ENCODE peak calls at places on chromosome 18, in six cellular contexts. I is AG04450; N is brain microvascular endothelial cell; E is H7; G is naive thymus-derived CD4-positive, alpha-beta T cell; R is lung. L is an unnamed sample.

GRCh38 chr18:55064760-55065159 is 105.5 kb upstream of the CCDC68 start:
- DNase-seq in I (no peak), N (no peak), E (no peak), G (no peak), R (no peak), L (no peak)

GRCh38 chr18:11118051-11118450 is 31.3 kb downstream of the PIEZO2 start:
- DNase-seq in I (no peak), N (no peak), E (no peak), G (no peak), R (no peak), L (no peak)

GRCh38 chr18:25067291-25068050 is 284.5 kb downstream of the ZNF521 start:
- DNase-seq in I (no peak), N (no peak), E (no peak), G (no peak), R (no peak), L (no peak)

GRCh38 chr18:70296781-70297180 is 7.9 kb downstream of the SOCS6 start:
- DNase-seq in I (no peak), N (no peak), E (no peak), G (no peak), R (no peak), L (no peak)

GRCh38 chr18:58315739-58316215 is 271.8 kb downstream of the NEDD4L start:
- DNase-seq in I (no peak), N (no peak), E (no peak), G (no peak), R (no peak), L (no peak)

GRCh38 chr18:7514796-7515440 is 52.2 kb upstream of the PTPRM start:
- DNase-seq in I (no peak), N (no peak), E (no peak), G (no peak), R (no peak), L (no peak)

GRCh38 chr18:78717051-78717765 is 262.4 kb upstream of the SALL3 start:
- DNase-seq in I (no peak), N (no peak), E (no peak), G (no peak), R (no peak), L (no peak)

GRCh38 chr18:67362906-67363305 is 153.6 kb downstream of the DSEL start:
- DNase-seq in I (no peak), N (no peak), E (no peak), G (no peak), R (no peak), L (no peak)

GRCh38 chr18:75324211-75324610 is 103.3 kb downstream of the SMIM21 start:
- DNase-seq in I (no peak), N (no peak), E (no peak), G (no peak), R (no peak), L (no peak)

GRCh38 chr18:77208969-77209368 is 40.7 kb upstream of the GALR1 start:
- DNase-seq in I (no peak), N (peak; percentile 82), E (no peak), G (peak; percentile 42), R (peak; percentile 41), L (no peak)

GRCh38 chr18:50034029-50034428 is 160.9 kb downstream of the MYO5B start:
- DNase-seq in I (no peak), N (no peak), E (no peak), G (no peak), R (no peak), L (no peak)

GRCh38 chr18:79693561-79694205 is 14.1 kb downstream of the CTDP1 start:
- DNase-seq in I (no peak), N (no peak), E (peak; percentile 91), G (no peak), R (no peak), L (no peak)

GRCh38 chr18:33210575-33211189 is 229.8 kb downstream of the CCDC178 start:
- DNase-seq in I (no peak), N (peak; percentile 20), E (peak; percentile 4), G (no peak), R (no peak), L (no peak)

GRCh38 chr18:55124078-55124477 is 164.8 kb upstream of the CCDC68 start:
- DNase-seq in I (no peak), N (peak; percentile 91), E (no peak), G (no peak), R (no peak), L (no peak)

GRCh38 chr18:42883177-42883576 is 232.3 kb downstream of the RIT2 start:
- DNase-seq in I (no peak), N (no peak), E (no peak), G (no peak), R (no peak), L (no peak)

GRCh38 chr18:61322265-61322873 is 10.9 kb upstream of the CDH20 start:
- DNase-seq in I (peak; percentile 8), N (peak; percentile 64), E (peak; percentile 78), G (no peak), R (no peak), L (no peak)

GRCh38 chr18:76687271-76688006 is 134.9 kb upstream of the ZNF236 start:
- DNase-seq in I (no peak), N (peak; percentile 26), E (peak; percentile 76), G (no peak), R (no peak), L (no peak)

GRCh38 chr18:64692826-64693225 is 543.9 kb upstream of the LINC00305 start:
- DNase-seq in I (no peak), N (no peak), E (no peak), G (no peak), R (no peak), L (no peak)

GRCh38 chr18:56402872-56403516 is 235.4 kb downstream of the TXNL1 start:
- DNase-seq in I (peak; percentile 59), N (peak; percentile 52), E (no peak), G (no peak), R (no peak), L (peak; percentile 75)
- H3K4me3 ChIP-seq in I (no peak overlapping the region), N (no peak overlapping the region), E (no peak overlapping the region), G (no peak overlapping the region), R (no peak overlapping the region), L (no peak overlapping the region)

DNA sequence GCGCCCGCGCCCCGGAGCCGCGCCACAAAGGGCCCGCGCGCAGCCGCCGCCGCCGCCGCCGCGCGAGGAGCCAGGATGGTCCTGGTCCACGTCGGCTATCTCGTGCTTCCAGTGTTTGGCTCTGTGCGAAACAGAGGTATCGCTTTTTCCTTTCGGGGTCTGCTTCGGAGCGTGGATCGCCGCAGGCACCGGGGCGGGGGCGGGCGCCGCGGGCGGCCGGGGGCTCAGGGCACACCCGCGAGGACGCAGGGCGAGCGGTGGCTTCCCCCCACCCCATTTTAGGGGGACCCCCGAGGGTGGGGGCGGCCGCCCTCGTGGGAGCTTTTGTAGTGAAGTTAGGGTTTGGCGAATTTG is 230.0 kb downstream of the HAUS1 start:
- DNase-seq in I (no peak), N (no peak), E (no peak), G (no peak), R (no peak), L (no peak)
- H3K4me3 ChIP-seq in I (peak overlapping the region; percentile 38), N (peak overlapping the region; percentile 48), E (peak overlapping the region; percentile 57), G (no peak overlapping the region), R (peak overlapping the region; percentile 45), L (peak overlapping the region; percentile 30)

GRCh38 chr18:35580748-35581534 is 599 bp upstream of the GALNT1 start:
- DNase-seq in I (peak; percentile 7), N (peak; percentile 19), E (peak; percentile 86), G (peak; percentile 68), R (peak; percentile 42), L (no peak)

GRCh38 chr18:35585608-35586007 is 4.1 kb downstream of the GALNT1 start:
- DNase-seq in I (no peak), N (no peak), E (no peak), G (no peak), R (no peak), L (no peak)

GRCh38 chr18:35582310-35582682 is 756 bp downstream of the GALNT1 start:
- DNase-seq in I (no peak), N (no peak), E (peak; percentile 15), G (no peak), R (no peak), L (no peak)

GRCh38 chr18:35581555-35582309 is at the start of gene GALNT1:
- DNase-seq in I (no peak), N (no peak), E (peak; percentile 84), G (peak; percentile 24), R (no peak), L (no peak)

DNA sequence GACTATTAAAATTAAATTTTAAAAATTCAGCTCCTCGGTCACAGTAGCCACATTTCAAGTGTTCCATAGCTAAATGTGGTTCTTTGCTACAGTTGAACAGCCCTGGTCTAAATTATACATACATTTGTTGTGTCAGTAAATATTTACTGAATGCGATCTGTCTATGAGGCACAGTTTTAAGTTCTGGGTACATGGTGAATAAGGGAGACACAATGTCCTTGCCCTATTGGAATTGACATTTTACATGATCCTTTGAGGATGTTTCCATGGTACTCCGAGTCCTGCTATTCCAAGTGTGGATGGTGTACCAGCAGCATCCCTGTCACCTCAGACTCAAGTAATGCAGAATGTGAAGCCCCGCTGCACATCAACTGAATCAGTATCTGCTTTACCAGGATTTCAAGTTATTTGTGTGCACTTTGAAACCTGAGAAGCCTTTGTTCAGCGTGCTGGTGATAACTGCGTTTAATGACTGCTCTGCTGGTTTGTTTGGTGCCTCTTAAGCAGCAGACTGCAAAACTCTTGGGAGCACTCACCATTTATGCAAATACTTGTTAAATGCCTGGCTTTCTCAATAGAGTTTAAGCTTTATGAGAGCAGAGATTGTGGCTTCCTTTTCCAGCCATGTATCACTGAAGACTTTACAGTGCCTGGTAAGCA is 1.5 kb downstream of the GALNT1 start:
- DNase-seq in I (no peak), N (peak; percentile 59), E (no peak), G (peak; percentile 3), R (no peak), L (no peak)
- H3K4me3 ChIP-seq in I (peak overlapping the region; percentile 74), N (peak overlapping the region; percentile 78), E (no peak overlapping the region), G (peak overlapping the region; percentile 58), R (no peak overlapping the region), L (peak overlapping the region; percentile 72)

GRCh38 chr18:51192026-51192425 is 5.5 kb downstream of the MEX3C start:
- DNase-seq in I (no peak), N (no peak), E (no peak), G (no peak), R (no peak), L (no peak)

GRCh38 chr18:51190000-51190399 is 7.5 kb downstream of the MEX3C start:
- DNase-seq in I (no peak), N (no peak), E (no peak), G (no peak), R (no peak), L (no peak)

GRCh38 chr18:51191139-51191717 is 6.3 kb downstream of the MEX3C start:
- DNase-seq in I (no peak), N (no peak), E (no peak), G (no peak), R (no peak), L (no peak)

GRCh38 chr18:51185075-51185474 is 12.4 kb downstream of the MEX3C start:
- DNase-seq in I (no peak), N (no peak), E (no peak), G (no peak), R (no peak), L (no peak)

DNA sequence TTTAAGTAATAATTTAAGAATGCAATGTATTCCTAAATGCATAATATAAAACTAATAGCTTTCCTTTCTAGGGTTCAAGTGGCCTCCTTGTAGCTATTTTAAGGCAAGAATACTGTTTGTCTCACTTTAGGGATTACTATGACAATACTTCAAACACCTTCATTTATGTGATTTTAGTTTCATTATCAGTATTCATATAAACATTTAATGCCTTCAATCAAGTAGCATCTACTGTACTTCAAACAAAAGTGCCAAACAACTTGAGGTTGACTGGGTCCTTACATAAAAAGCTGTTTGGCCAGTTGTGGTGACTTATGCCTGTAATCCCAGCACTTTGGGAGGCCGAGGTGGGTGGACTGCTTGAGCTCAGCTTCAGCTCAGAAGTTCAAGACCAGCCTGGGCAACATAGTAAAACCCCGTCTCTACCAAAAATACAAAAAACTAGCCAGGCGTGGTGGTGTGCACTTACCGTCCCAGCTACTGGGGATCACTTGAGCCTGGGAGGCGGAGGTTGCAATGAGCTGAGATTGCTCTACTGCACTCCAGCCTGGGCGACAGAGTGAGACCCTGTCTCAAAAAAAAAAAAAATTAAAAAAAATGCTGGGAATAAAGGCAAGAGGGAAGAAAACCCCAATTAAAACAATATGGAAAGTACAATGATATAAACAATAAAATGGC is 9.3 kb downstream of the MEX3C start:
- DNase-seq in I (no peak), N (no peak), E (no peak), G (no peak), R (no peak), L (no peak)
- H3K4me3 ChIP-seq in I (no peak overlapping the region), N (no peak overlapping the region), E (no peak overlapping the region), G (no peak overlapping the region), R (no peak overlapping the region), L (no peak overlapping the region)